ENCODE peak calls at places on chromosomes 13 and 19, in four cellular contexts. I, R, O and T are unnamed samples.

GRCh38 chr13:33204130-33204927 is 81.2 kb downstream of the STARD13 start:
- DNase-seq in R (peak), I (peak), O (no peak), T (no peak)

GRCh38 chr19:16769385-16769784 is 49.7 kb downstream of the NWD1 start:
- DNase-seq in O (no peak), I (no peak), R (no peak), T (no peak)

GRCh38 chr19:37855098-37855497 is 51.3 kb downstream of the WDR87 start:
- DNase-seq in I (no peak), O (no peak), R (peak), T (no peak)

GRCh38 chr13:98998831-98999634 is 21.2 kb upstream of the DOCK9 start:
- DNase-seq in O (no peak), R (no peak), I (peak), T (no peak)

GRCh38 chr19:58581227-58582141 is 8.3 kb upstream of the MZF1 start:
- DNase-seq in O (peak), R (peak), I (peak), T (peak)

GRCh38 chr13:66689628-66690027 is 540.5 kb downstream of the PCDH9 start:
- DNase-seq in I (peak), R (peak), O (peak), T (no peak)

GRCh38 chr19:4609878-4610511 is 29.3 kb upstream of the TNFAIP8L1 start:
- DNase-seq in I (no peak), O (no peak), R (no peak), T (no peak)

GRCh38 chr19:14073232-14073924 is 792 bp downstream of the MISP3 start:
- DNase-seq in O (peak), R (peak), I (peak), T (peak)

GRCh38 chr19:49132974-49133609 is 13.7 kb downstream of the PPFIA3 start:
- DNase-seq in O (peak), R (no peak), I (no peak), T (no peak)

GRCh38 chr19:15173746-15174404 is 26.9 kb downstream of the NOTCH3 start:
- DNase-seq in I (no peak), O (peak), R (no peak), T (no peak)

GRCh38 chr13:106151056-106151699 is 384.3 kb downstream of the EFNB2 start:
- DNase-seq in R (peak), O (peak), I (peak), T (peak)

GRCh38 chr19:39074942-39075341 is 9.2 kb upstream of the ACP7 start:
- DNase-seq in I (no peak), R (no peak), O (no peak), T (no peak)

GRCh38 chr19:12754465-12755196 is 3.0 kb downstream of the BEST2 start:
- DNase-seq in O (no peak), I (no peak), R (no peak), T (no peak)

GRCh38 chr19:35348909-35349611 is 1.4 kb downstream of the FFAR1 start:
- DNase-seq in O (no peak), I (no peak), R (no peak), T (no peak)

GRCh38 chr13:47798194-47798593 is 202.9 kb downstream of the SUCLA2 start:
- DNase-seq in R (no peak), O (no peak), I (no peak), T (no peak)

GRCh38 chr19:55354698-55355212 is at the start of gene COX6B2:
- DNase-seq in I (no peak), R (no peak), O (no peak), T (no peak)

GRCh38 chr13:18952225-18953016 is 229.2 kb downstream of the TUBA3C start:
- DNase-seq in I (no peak), O (no peak), R (no peak), T (no peak)

GRCh38 chr19:16454519-16454918 is 17.3 kb downstream of the EPS15L1 start:
- DNase-seq in I (no peak), R (no peak), O (no peak), T (no peak)

DNA sequence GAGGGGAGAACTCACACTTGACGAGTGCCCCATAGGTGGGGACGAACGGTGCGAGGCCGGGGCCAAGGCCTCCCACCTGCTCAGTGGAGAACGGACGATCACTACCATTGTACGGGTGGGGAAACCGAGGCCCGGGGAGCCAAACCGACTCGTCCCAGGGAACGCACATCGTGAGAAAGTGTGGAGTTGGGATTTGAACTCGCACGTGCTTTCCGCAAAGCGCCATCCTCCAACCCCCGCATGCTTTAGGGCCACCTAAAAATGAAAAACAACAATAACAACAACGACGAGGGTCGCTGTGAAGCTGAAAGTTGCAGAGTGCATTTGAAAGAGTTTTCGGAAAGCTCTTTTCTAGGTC is 458 bp downstream of the ARHGEF1 start:
- DNase-seq in I (no peak), O (peak), R (no peak), T (no peak)
- H3K18ac ChIP-seq in I (peak), O (peak), R (peak), T (peak)

GRCh38 chr19:33366127-33366526 is 7.4 kb upstream of the CEBPG start:
- DNase-seq in R (no peak), I (no peak), O (no peak), T (no peak)

GRCh38 chr19:33370783-33371182 is 2.7 kb upstream of the CEBPG start:
- DNase-seq in R (no peak), I (no peak), O (no peak), T (no peak)

GRCh38 chr19:33366917-33367316 is 6.6 kb upstream of the CEBPG start:
- DNase-seq in O (no peak), I (no peak), R (no peak), T (no peak)

GRCh38 chr19:33365676-33366075 is 7.8 kb upstream of the CEBPG start:
- DNase-seq in I (no peak), O (no peak), R (no peak), T (no peak)

GRCh38 chr19:33368074-33368864 is 5.2 kb upstream of the CEBPG start:
- DNase-seq in R (peak), I (peak), O (no peak), T (no peak)
- H3K4me2 ChIP-seq in R (no peak), I (no peak), O (no peak), T (no peak)

GRCh38 chr19:46347572-46347883 is 641 bp downstream of the PPP5C start:
- DNase-seq in R (no peak), O (no peak), I (no peak), T (no peak)
- H3K18ac ChIP-seq in R (no peak), O (no peak), I (peak), T (no peak)

GRCh38 chr13:97108535-97108910 is 113.6 kb upstream of the MBNL2 start:
- DNase-seq in R (peak), I (no peak), O (no peak), T (no peak)
- H3K4me2 ChIP-seq in R (no peak), I (no peak), O (no peak), T (no peak)

DNA sequence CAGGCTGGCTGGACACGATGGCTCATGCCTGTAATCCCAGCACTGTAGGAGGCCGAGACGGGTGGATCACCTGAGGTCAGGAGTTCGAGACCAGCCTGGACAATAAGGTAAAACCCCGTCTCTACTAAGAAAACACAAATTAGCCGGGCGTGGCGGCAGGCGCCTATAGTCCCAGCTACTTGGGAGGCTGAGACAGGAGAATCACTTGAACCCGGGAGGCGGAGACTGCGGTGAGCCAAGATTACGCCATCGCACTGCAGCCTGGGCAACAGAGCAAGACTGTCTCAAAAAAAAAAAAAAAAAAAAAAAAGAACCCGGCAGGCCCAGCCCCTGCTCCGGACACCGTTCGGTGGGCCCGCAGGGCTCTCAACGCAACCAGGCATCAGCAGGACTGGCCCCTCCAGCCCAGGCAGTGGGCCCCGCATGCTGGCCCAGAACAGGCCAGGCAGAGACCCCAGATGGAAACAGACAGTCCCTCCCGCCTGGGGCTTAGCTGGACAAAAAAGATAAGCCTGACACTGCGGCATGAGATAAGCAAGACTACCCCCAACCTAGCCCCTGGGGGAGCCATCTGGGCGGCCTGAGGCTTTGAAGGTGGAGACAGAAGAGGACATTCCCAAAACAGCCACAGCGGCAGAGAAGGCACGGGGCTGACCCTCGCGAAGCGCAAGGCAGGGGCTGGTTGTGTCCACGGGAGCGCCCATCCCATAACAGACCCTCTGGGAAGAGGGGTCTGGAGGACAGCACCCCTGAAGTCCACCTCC is 11.6 kb downstream of the REXO1 start:
- DNase-seq in R (no peak), O (no peak), I (no peak), T (no peak)
- H3K18ac ChIP-seq in R (no peak), O (no peak), I (no peak), T (no peak)

GRCh38 chr13:23777571-23777870 is 111.7 kb downstream of the MIPEP start:
- DNase-seq in I (no peak), R (no peak), O (no peak), T (no peak)
- H3K4me2 ChIP-seq in I (no peak), R (no peak), O (no peak), T (no peak)

DNA sequence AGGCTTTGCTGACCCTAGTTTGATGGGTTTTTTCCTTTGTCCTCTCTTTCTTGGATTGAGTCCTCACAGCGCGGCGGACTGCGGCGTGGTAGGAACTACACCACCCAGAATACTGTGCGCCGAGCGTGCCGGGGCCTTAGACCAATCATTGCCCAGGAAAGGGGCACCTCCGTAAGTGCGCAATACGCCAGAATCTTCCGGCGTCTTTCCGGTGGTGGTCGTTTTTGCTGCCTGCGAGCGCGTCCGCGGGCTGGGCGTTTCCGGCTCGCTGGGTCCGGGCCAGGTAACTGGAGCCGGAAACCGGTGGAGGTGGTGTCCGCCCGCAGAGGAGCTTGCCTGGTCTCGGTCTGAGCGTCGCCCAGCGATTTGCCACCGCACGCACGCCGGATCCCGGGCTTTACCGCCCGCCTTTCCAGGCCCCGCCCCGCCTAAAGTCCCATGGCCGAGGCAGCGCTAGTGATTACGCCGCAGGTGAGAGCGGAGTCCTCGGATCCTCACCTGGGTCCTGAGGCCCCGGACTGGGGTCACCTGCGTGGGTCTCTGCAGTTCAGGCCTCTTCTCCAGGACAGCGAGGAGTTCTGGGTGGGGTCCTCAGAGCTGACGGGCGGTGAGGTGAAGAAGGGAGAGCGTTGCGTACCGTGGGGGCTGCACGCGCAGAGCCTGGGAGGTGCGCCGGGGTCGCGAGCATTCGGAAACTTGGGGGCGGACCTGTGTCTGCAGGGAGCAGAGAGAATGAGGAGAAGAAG is at the start of gene ZNF549:
- DNase-seq in R (peak), O (peak), I (peak), T (peak)
- H3K18ac ChIP-seq in R (no peak), O (no peak), I (peak), T (peak)

DNA sequence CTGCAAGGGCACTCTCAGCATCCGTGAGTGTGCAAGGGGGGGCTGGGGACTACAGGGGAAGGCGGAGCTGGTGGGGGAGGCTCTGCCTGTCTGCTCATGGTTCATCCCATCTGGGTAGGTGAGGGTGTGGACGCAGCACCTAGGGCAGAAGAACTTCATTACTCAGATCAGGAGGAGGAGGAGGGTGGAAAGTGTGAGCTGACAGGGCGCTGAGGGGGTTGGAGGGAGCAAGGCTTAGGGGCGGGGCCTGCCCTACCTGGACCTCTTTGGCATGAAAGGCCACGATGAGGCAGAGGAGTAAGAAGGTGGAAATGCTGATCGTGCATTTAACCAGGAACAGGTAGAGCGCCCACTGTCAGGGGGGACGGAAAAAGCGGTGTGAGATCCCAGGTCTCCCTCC is 4.5 kb downstream of the KCNN4 start:
- DNase-seq in I (no peak), O (no peak), R (no peak), T (no peak)
- H3K4me2 ChIP-seq in I (no peak), O (no peak), R (no peak), T (no peak)

DNA sequence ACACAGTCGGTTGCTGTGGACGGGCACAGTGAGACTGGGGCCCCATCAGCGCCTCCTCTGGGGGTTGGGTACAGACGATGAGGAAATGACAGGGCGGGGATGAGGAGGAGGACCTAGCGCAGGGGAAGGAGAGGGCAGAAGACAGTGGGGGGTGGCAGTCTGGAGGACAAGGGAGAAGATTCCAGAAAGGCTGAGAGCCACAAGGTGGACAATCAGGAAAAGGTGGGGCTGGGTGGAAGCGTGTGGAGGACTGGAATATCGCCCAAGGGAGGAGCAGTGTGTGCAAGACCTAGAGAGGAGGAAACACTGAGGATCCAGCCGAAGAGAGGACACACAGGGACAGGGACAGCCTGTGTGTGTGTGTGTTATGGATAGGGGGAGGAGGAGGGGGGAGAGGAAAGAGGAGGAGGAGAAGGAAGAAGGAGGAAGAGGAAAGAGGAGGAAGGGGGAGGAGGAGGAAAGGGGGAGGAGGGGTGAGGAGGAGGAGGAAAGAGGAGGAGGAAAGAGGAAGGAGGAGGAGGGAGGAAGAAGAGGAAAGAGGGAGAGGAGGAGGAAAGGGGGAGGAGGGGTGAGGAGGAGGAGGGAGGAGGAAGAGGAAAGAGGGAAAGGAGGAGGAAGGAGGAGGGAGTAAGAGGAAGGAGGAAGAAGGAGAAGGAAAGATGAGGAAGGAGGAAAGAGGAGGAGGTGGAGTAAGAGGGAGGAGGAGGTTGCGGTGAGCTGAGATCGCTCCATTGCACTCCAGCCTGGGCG is 15.8 kb upstream of the GARIN5A start:
- DNase-seq in O (peak), I (peak), R (no peak), T (no peak)
- H3K18ac ChIP-seq in O (no peak), I (no peak), R (no peak), T (peak)